ENCODE peak calls at places on chromosome 1, in seven cellular contexts. P is IMR-90, H is AG04450, L is progenitor cell of endocrine pancreas, M is lower leg skin, C is transverse colon, Q is cardiac fibroblast. R is an unnamed sample.
A peak's percentile ranks its signal among the peaks of the same experiment; 100 is the strongest.

GRCh38 chr1:217527151-217527550 is 103.7 kb downstream of the GPATCH2 start:
- DNase-seq in P (no peak), H (no peak), L (no peak), M (no peak), C (no peak), Q (no peak), R (no peak)

GRCh38 chr1:147843486-147843885 is 59.1 kb upstream of the GJA8 start:
- DNase-seq in P (no peak), H (no peak), L (no peak), M (no peak), C (no peak), Q (no peak), R (no peak)

GRCh38 chr1:53641481-53642214 is 97.3 kb downstream of the GLIS1 start:
- DNase-seq in P (no peak), H (no peak), L (no peak), M (no peak), C (no peak), Q (no peak), R (no peak)

GRCh38 chr1:182671779-182672486 is 12.5 kb downstream of the RGS8 start:
- DNase-seq in P (no peak), H (no peak), L (no peak), M (no peak), C (no peak), Q (no peak), R (no peak)

GRCh38 chr1:94120983-94121382 is at the start of gene ABCA4:
- DNase-seq in P (no peak), H (no peak), L (no peak), M (no peak), C (no peak), Q (no peak), R (no peak)

GRCh38 chr1:9539829-9540550 is 725 bp downstream of the SLC25A33 start:
- DNase-seq in P (peak; percentile 21), H (no peak), L (peak; percentile 26), M (no peak), C (peak; percentile 58), Q (peak; percentile 56), R (no peak)

GRCh38 chr1:42206164-42206563 is 41.6 kb upstream of the GUCA2A start:
- DNase-seq in P (no peak), H (no peak), L (no peak), M (no peak), C (no peak), Q (no peak), R (no peak)

GRCh38 chr1:186882372-186883134 is 53.8 kb downstream of the PLA2G4A start:
- DNase-seq in P (no peak), H (no peak), L (no peak), M (no peak), C (no peak), Q (no peak), R (no peak)

GRCh38 chr1:154863702-154864174 is 6.3 kb downstream of the KCNN3 start:
- DNase-seq in P (peak; percentile 75), H (no peak), L (no peak), M (no peak), C (peak; percentile 58), Q (peak; percentile 66), R (no peak)

GRCh38 chr1:199079994-199080393 is 441.2 kb downstream of the PTPRC start:
- DNase-seq in P (no peak), H (no peak), L (no peak), M (no peak), C (no peak), Q (no peak), R (no peak)

GRCh38 chr1:25008192-25008485 is 78.1 kb upstream of the RUNX3 start:
- DNase-seq in P (no peak), H (no peak), L (no peak), M (no peak), C (no peak), Q (no peak), R (no peak)

GRCh38 chr1:240091614-240092300 is at the start of gene FMN2:
- DNase-seq in P (peak; percentile 49), H (no peak), L (peak; percentile 16), M (no peak), C (peak; percentile 9), Q (no peak), R (peak; percentile 19)

GRCh38 chr1:184386271-184387068 is at the start of gene C1orf21:
- DNase-seq in P (peak; percentile 84), H (peak; percentile 72), L (peak; percentile 85), M (peak; percentile 84), C (peak; percentile 92), Q (peak; percentile 79), R (peak; percentile 73)

GRCh38 chr1:59816318-59816878 is 1.6 kb downstream of the HOOK1 start:
- DNase-seq in P (no peak), H (no peak), L (no peak), M (no peak), C (no peak), Q (no peak), R (no peak)

GRCh38 chr1:97674517-97674916 is 246.3 kb downstream of the DPYD start:
- DNase-seq in P (no peak), H (no peak), L (no peak), M (no peak), C (no peak), Q (no peak), R (no peak)

GRCh38 chr1:43831866-43832654 is 101.5 kb upstream of the ARTN start:
- DNase-seq in P (no peak), H (no peak), L (no peak), M (no peak), C (no peak), Q (no peak), R (no peak)

GRCh38 chr1:85806236-85806965 is 98.2 kb upstream of the ZNHIT6 start:
- DNase-seq in P (peak; percentile 10), H (no peak), L (no peak), M (no peak), C (no peak), Q (peak; percentile 9), R (no peak)

DNA sequence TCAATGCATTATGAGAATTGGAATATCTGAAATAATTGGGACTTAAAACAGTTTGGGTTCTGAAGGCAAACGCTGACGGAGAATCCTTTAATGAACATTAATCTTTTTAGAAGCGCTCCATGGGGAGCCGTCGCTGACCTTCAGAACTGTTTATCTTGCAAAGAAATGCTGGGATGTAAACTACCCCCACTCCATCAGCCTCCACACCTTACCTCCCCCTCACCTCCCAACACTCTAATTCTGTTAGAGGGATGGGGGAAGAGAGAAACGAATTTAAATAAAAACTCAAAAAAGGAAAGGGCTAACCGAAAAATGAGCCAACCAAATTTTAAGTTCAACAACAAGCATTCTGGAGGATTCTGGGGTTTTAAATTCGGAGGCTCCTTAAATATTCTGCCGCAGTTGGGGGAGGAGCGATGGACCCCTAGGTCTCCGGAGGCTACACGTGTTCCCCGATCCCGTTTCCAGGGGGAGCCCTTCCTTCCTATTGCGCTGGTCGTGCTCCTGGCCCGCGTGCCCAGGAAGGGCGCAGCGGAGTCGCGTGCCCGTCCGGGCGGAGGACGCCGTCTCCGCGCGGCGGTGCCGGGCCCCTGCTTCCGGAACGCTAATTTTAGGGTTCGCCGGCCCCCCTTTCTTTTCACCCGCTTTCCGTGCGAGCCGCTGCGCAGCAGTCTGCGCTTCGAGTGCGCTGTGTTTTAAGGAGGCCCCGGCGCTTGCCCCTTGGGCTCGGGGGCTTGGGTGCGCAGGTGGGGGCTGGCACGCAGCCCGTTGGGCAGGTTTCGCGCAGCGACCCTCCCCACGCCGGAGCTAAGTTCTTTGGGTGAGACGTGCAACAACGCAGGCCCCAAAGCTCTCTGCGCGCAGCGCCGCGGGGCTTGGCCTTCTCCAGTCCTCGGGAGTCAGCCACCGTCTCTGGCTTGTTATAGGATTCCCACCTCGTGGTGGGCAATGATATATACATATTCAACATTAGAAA is 43.8 kb upstream of the DNAJC6 start:
- DNase-seq in P (no peak), H (no peak), L (peak; percentile 41), M (no peak), C (peak; percentile 25), Q (peak; percentile 59), R (no peak)
- TF ChIP-seq CTCF in P (no peak), H (peak; percentile 9), L (peak; percentile 63), M (no peak), C (no peak), Q (peak; percentile 12), R (peak; percentile 33)

GRCh38 chr1:224458296-224458695 is 23.7 kb upstream of the WDR26 start:
- DNase-seq in P (no peak), H (no peak), L (no peak), M (no peak), C (no peak), Q (no peak), R (no peak)

GRCh38 chr1:224456637-224456953 is 22.0 kb upstream of the WDR26 start:
- DNase-seq in P (no peak), H (no peak), L (no peak), M (no peak), C (no peak), Q (no peak), R (no peak)

GRCh38 chr1:224450956-224451350 is 16.4 kb upstream of the WDR26 start:
- DNase-seq in P (no peak), H (no peak), L (no peak), M (no peak), C (no peak), Q (no peak), R (no peak)

GRCh38 chr1:224457782-224458144 is 23.2 kb upstream of the WDR26 start:
- DNase-seq in P (no peak), H (no peak), L (no peak), M (no peak), C (no peak), Q (no peak), R (no peak)

GRCh38 chr1:224454337-224455055 is 19.9 kb upstream of the WDR26 start:
- DNase-seq in P (no peak), H (no peak), L (no peak), M (peak; percentile 38), C (peak; percentile 59), Q (no peak), R (no peak)
- TF ChIP-seq CTCF in P (no peak), H (no peak), L (no peak), M (no peak), C (no peak), Q (no peak), R (no peak)

DNA sequence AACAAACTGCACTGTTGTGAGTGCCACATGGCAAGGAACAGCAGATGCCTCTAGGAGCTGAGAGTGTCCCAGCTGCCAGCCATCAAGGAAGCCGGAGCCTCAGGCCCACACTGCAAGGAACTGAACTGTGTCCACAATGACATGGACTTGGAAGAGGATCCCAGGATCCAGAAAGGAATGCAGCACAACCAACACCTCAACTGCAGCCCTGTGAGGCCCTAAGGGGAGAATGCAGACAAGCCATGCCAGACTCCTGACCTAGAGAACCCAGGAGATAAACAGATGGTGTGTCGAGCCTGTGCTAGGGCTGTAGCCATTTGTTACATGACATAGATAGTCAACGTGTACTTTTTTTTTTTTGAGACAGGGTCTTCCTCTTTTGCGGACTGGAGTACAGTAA is 182.8 kb downstream of the AJAP1 start:
- DNase-seq in P (no peak), H (no peak), L (no peak), M (no peak), C (no peak), Q (no peak), R (no peak)
- TF ChIP-seq CTCF in P (no peak), H (no peak), L (no peak), M (no peak), C (no peak), Q (no peak), R (no peak)

DNA sequence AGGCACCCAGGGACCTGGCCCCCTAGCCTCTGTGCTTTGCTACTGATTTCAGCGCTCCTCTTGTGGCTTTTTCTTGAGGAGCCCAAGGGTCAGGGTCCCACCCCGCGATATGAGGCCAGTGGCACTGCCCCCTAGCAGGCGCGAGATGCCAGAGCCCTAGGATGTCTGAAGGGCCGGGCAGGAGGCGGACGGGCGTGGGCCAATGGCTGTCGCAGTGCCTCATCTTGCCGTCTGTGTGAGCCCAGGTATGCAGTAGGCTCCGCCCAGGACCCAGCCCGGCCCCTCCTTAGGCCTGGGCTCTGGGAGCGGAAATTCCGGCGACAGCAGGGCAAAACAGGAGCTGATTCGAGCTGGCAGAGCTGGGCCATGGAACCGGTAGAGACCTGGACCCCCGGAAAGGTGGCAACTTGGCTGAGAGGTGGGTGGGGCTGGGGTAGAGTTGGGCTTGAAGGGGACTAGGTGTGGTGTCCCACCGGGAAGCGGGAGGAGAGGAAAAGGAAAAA is at the start of gene CNKSR1:
- DNase-seq in P (no peak), H (no peak), L (peak; percentile 72), M (no peak), C (peak; percentile 89), Q (no peak), R (no peak)
- TF ChIP-seq CTCF in P (no peak), H (no peak), L (peak; percentile 51), M (no peak), C (no peak), Q (no peak), R (no peak)